ENCODE peak calls at places on chromosomes 5 and 9, in six cellular contexts. Y is astrocyte, D is K562, X is mammary epithelial cell, O is GM12878, C is Karpas-422. N is an unnamed sample.
A peak's percentile ranks its signal among the peaks of the same experiment; 100 is the strongest.

GRCh38 chr5:127805448-127805847 is 102.3 kb downstream of the CCDC192 start:
- DNase-seq in Y (no peak), D (no peak), X (no peak), O (no peak), C (no peak), N (no peak)

GRCh38 chr5:66959668-66960067 is 236.9 kb downstream of the CD180 start:
- DNase-seq in Y (peak; percentile 26), D (no peak), X (no peak), O (no peak), C (no peak), N (no peak)

GRCh38 chr5:150448960-150449490 is 514 bp downstream of the RPS14 start:
- DNase-seq in Y (no peak), D (no peak), X (no peak), O (no peak), C (no peak), N (peak; percentile 58)

GRCh38 chr9:13190040-13190439 is 89.5 kb downstream of the MPDZ start:
- DNase-seq in Y (no peak), D (no peak), X (no peak), O (no peak), C (no peak), N (no peak)

GRCh38 chr9:124795881-124796415 is 19.0 kb downstream of the OLFML2A start:
- DNase-seq in Y (peak; percentile 43), D (no peak), X (no peak), O (no peak), C (no peak), N (peak; percentile 38)

GRCh38 chr9:6695121-6695814 is 49.7 kb upstream of the GLDC start:
- DNase-seq in Y (no peak), D (no peak), X (no peak), O (no peak), C (no peak), N (no peak)

GRCh38 chr5:41334221-41334620 is 120.9 kb upstream of the C6 start:
- DNase-seq in Y (no peak), D (no peak), X (no peak), O (no peak), C (no peak), N (peak; percentile 7)

GRCh38 chr9:136527721-136528710 is 17.8 kb downstream of the NOTCH1 start:
- DNase-seq in Y (no peak), D (peak; percentile 79), X (no peak), O (no peak), C (peak; percentile 70), N (peak; percentile 22)

GRCh38 chr5:17000296-17000939 is 64.3 kb upstream of the MYO10 start:
- DNase-seq in Y (peak; percentile 99), D (no peak), X (peak; percentile 84), O (no peak), C (no peak), N (peak; percentile 92)

GRCh38 chr5:35608881-35609779 is 8.5 kb upstream of the SPEF2 start:
- DNase-seq in Y (no peak), D (no peak), X (peak; percentile 32), O (no peak), C (no peak), N (peak; percentile 7)

GRCh38 chr9:107175039-107175438 is 108.0 kb upstream of the RAD23B start:
- DNase-seq in Y (no peak), D (no peak), X (no peak), O (no peak), C (no peak), N (no peak)

GRCh38 chr9:84937086-84937670 is 267.6 kb downstream of the NTRK2 start:
- DNase-seq in Y (no peak), D (no peak), X (no peak), O (no peak), C (no peak), N (no peak)

GRCh38 chr5:13601152-13601551 is 343.3 kb downstream of the DNAH5 start:
- DNase-seq in Y (peak; percentile 36), D (no peak), X (peak; percentile 82), O (no peak), C (no peak), N (no peak)

GRCh38 chr9:71506821-71507220 is 261.5 kb downstream of the CEMIP2 start:
- DNase-seq in Y (peak; percentile 2), D (no peak), X (peak; percentile 91), O (no peak), C (no peak), N (peak; percentile 66)

GRCh38 chr5:106189121-106189809 is 1481.5 kb downstream of the EFNA5 start:
- DNase-seq in Y (no peak), D (no peak), X (no peak), O (no peak), C (no peak), N (no peak)

GRCh38 chr9:91606255-91606995 is 182.8 kb upstream of the NFIL3 start:
- DNase-seq in Y (no peak), D (no peak), X (no peak), O (no peak), C (no peak), N (no peak)

GRCh38 chr9:101848485-101848919 is 110.1 kb upstream of the GRIN3A start:
- DNase-seq in Y (peak; percentile 15), D (peak; percentile 15), X (no peak), O (no peak), C (no peak), N (no peak)

GRCh38 chr5:31401691-31402090 is 130.2 kb downstream of the DROSHA start:
- DNase-seq in Y (no peak), D (no peak), X (no peak), O (no peak), C (no peak), N (no peak)

GRCh38 chr5:145965804-145966203 is 29.4 kb downstream of the SH3RF2 start:
- DNase-seq in Y (no peak), D (no peak), X (no peak), O (no peak), C (no peak), N (no peak)

GRCh38 chr9:87497604-87498045 is at the start of gene DAPK1:
- DNase-seq in Y (peak; percentile 37), D (peak; percentile 69), X (peak; percentile 44), O (no peak), C (no peak), N (peak; percentile 84)

GRCh38 chr9:87498816-87499454 is 1.3 kb downstream of the DAPK1 start:
- DNase-seq in Y (no peak), D (peak; percentile 23), X (no peak), O (no peak), C (no peak), N (no peak)

GRCh38 chr9:87498046-87498815 is 564 bp downstream of the DAPK1 start:
- DNase-seq in Y (peak; percentile 34), D (peak; percentile 55), X (peak; percentile 53), O (no peak), C (no peak), N (peak; percentile 84)

GRCh38 chr9:87494970-87495471 is 2.6 kb upstream of the DAPK1 start:
- DNase-seq in Y (no peak), D (peak; percentile 36), X (peak; percentile 71), O (no peak), C (no peak), N (no peak)

DNA sequence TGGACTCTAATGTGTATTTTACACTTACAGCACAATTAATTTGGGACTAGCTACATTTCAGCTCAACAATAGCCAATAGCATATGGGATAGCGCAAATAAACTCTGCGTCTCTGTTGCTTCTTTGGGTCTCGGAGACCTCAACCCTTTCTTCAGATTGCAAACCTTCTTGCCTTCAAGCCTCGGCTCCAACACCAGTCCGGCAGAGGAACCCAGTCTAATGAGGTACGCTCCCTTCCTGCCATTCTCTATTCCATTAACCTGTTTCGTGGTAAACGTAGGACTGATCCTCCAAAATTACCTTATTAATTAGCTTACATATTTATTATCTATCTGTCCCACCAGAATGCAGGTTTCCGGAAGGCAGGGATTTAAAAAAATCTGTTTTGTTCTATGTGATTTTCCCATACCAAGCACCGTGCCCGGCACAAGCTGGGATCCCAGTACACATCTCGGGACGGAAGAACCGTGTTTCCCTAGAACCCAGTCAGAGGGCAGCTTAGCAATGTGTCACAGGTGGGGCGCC is 525 bp upstream of the DAPK1 start:
- DNase-seq in Y (no peak), D (no peak), X (no peak), O (no peak), C (no peak), N (no peak)
- H3K4me3 ChIP-seq in Y (peak overlapping the region; percentile 71), D (peak overlapping the region; percentile 50), X (peak overlapping the region; percentile 69), O (peak overlapping the region; percentile 82), C (no peak overlapping the region), N (peak overlapping the region; percentile 85)

DNA sequence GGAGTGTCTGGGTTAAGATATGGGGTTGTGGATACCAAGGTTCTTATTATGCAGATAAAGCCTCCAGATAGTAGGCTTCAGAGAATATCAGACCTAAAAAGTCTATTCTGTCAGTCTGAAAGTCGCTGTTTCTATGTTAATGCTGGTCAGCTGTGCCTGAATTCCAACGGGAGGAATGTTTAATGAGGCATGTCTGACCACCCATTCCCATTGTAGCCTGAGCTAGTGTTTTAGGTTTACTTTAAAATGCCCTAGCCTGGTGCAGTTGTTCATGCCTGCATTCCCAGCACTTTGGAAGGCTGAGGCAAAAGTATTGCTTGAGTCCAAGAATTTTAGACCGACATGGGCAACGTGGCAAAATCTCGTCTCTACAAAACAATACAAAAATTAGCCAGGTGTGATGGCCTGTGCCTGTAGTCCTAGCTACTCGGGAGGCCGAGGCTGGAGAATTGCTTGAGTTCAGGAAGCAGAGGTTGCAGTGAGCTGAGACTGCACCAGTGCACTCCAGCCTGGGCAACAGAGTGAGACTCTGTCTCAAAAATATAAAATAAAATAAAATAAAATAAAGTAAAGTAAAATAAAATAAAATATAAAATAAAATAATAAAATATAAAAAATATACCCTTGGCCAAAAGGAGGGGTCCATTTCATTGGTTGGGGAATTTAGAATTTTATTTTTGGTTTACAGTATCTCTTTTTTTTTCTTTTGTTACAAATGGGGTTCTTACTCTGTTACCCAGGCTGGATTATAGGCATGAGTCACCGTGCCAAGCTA is 7.8 kb upstream of the SOX30 start:
- DNase-seq in Y (no peak), D (no peak), X (no peak), O (no peak), C (no peak), N (no peak)
- H3K9me3 ChIP-seq in Y (no peaks in the 10 kb centered on the region), D (no peaks in the 10 kb centered on the region), X (peaks cover 4% of the 10 kb centered on the region), O (peaks cover 4% of the 10 kb centered on the region), C (peaks cover 2% of the 10 kb centered on the region), N (peaks cover 26% of the 10 kb centered on the region)

GRCh38 chr9:16796304-16796825 is 74.1 kb downstream of the BNC2 start:
- DNase-seq in Y (no peak), D (no peak), X (no peak), O (no peak), C (no peak), N (no peak)

DNA sequence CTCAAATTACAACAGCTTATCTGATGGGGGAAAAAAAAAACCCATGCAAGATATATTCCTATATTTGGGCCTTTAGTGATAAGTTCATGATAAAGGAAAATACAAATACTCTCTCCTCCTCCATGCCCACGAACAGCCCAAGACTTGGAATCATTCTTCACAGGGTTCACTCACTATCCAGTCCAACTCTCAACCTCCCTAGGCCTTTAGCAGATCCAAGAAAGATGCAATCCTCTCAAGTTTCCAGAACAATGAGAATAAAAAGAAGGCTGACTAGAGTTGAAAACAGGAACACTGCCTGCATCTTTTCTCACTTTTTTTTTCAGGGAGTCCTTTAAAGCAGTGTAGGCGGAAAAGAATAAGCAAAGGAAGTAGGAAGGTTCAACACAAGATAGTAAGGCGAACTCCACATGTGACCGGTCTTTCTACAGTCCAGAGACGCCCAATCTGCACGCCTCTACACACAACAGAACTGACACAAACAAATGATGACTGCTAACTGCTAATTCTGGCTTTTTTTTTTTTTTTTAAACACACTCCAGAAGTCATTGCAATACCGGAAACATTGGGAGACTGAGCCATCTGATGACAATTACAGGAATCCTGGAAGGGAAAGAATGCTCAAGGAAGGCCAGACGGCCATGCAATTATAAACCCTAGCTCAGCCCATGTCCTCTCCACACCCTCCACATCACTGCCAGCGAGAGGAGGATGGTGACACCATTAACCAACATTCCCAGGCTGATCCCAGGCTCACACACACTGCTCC is 75.4 kb downstream of the BNC2 start:
- DNase-seq in Y (peak; percentile 66), D (no peak), X (no peak), O (no peak), C (no peak), N (peak; percentile 88)
- H3K9ac ChIP-seq in Y (no peak overlapping the region), D (no peak overlapping the region), X (no peak overlapping the region), O (no peak overlapping the region), C (no peak overlapping the region), N (peak overlapping the region; percentile 70)

GRCh38 chr5:160083012-160083436 is 36.2 kb downstream of the PWWP2A start:
- DNase-seq in Y (peak; percentile 93), D (no peak), X (peak; percentile 56), O (no peak), C (no peak), N (peak; percentile 77)
- H3K4me3 ChIP-seq in Y (peak overlapping the region; percentile 37), D (no peak overlapping the region), X (no peak overlapping the region), O (no peak overlapping the region), C (no peak overlapping the region), N (peak overlapping the region; percentile 54)

N was measured in adipocyte.